ENCODE peak calls at places on chromosomes 2 and 18, in five cellular contexts. P, O, J, U and I are unnamed samples.

GRCh38 chr2:96207778-96208143 is 866 bp downstream of the STARD7 start:
- DNase-seq in P (no peak), O (no peak), J (no peak), U (peak), I (no peak)

GRCh38 chr18:32237024-32237423 is 47.2 kb downstream of the MEP1B start:
- DNase-seq in P (no peak), O (no peak), J (no peak), U (no peak), I (no peak)

GRCh38 chr2:160199683-160200389 is at the start of gene ITGB6:
- DNase-seq in P (no peak), O (no peak), J (no peak), U (no peak), I (no peak)

GRCh38 chr18:66136039-66136438 is 385.2 kb downstream of the CDH7 start:
- DNase-seq in P (no peak), O (peak), J (no peak), U (no peak), I (no peak)

GRCh38 chr2:207617011-207617671 is 8.1 kb downstream of the METTL21A start:
- DNase-seq in P (peak), O (peak), J (no peak), U (no peak), I (no peak)

GRCh38 chr2:105525201-105525600 is 126.3 kb upstream of the FHL2 start:
- DNase-seq in P (no peak), O (no peak), J (peak), U (no peak), I (no peak)

GRCh38 chr2:207694811-207695281 is 16.6 kb upstream of the CCNYL1 start:
- DNase-seq in P (no peak), O (no peak), J (no peak), U (peak), I (no peak)

GRCh38 chr2:80154231-80154915 is 150.2 kb downstream of the LRRTM1 start:
- DNase-seq in P (no peak), O (no peak), J (no peak), U (no peak), I (no peak)

GRCh38 chr18:62607302-62607701 is 84.5 kb downstream of the ZCCHC2 start:
- DNase-seq in P (no peak), O (no peak), J (no peak), U (no peak), I (no peak)

GRCh38 chr18:78798402-78799175 is 181.0 kb upstream of the SALL3 start:
- DNase-seq in P (no peak), O (no peak), J (no peak), U (no peak), I (no peak)

GRCh38 chr2:153360239-153360638 is 118.3 kb downstream of the RPRM start:
- DNase-seq in P (no peak), O (peak), J (no peak), U (no peak), I (no peak)

GRCh38 chr2:66364495-66364992 is 70.4 kb upstream of the MEIS1 start:
- DNase-seq in P (no peak), O (no peak), J (no peak), U (no peak), I (no peak)

GRCh38 chr2:72896446-72896845 is 9.2 kb downstream of the SPR start:
- DNase-seq in P (no peak), O (no peak), J (no peak), U (no peak), I (no peak)

GRCh38 chr2:72898263-72898906 is 11.2 kb downstream of the SPR start:
- DNase-seq in P (no peak), O (peak), J (peak), U (no peak), I (no peak)

GRCh38 chr2:72900191-72900825 is 13.1 kb downstream of the SPR start:
- DNase-seq in P (no peak), O (no peak), J (no peak), U (no peak), I (no peak)

GRCh38 chr2:72895759-72896281 is 8.6 kb downstream of the SPR start:
- DNase-seq in P (no peak), O (peak), J (peak), U (no peak), I (no peak)

GRCh38 chr2:72897785-72898184 is 10.6 kb downstream of the SPR start:
- DNase-seq in P (no peak), O (peak), J (no peak), U (no peak), I (no peak)
- TF ChIP-seq CTCF in P (no peak), O (no peak), J (no peak), U (no peak), I (no peak)

DNA sequence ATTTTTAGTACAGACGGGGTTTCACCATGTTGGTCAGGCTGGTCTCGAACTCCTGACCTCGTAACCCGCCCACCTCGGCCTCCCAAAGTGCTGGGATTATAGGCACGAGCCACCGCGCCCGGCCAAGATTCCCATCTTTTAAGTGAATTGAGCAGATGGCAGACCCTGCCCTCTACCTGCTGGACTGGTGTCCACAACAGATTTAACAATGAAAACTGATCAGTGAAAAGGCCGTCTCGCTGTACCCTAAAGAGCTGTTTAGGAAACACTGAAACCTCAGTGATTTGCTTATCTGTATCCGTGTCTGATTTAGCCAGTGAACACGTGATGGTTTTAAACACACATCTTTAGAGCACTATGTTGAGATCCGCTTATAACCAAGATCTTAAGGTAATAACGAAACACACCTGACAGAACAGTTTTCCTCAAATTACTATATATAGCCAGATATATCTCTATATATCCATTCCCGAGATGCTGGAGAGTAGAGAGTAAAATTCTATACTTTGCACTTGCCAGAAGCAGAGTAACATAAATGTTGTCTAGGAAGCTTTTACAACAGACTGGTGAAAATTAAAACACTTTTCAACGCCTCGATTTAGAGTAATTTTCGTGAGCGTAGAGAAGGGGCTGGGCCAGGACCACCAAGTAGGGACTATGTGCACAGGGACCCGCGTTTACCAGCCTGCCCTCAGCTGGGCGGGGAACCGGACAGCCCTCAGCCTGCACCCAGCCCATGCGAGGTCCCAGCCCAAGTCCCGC is 593 bp downstream of the FAM161A start:
- DNase-seq in P (peak), O (peak), J (peak), U (peak), I (no peak)
- TF ChIP-seq CTCF in P (peak), O (no peak), J (no peak), U (no peak), I (no peak)

GRCh38 chr2:229858351-229858750 is 63.5 kb downstream of the TRIP12 start:
- DNase-seq in P (no peak), O (no peak), J (no peak), U (no peak), I (no peak)
- TF ChIP-seq CTCF in P (no peak), O (no peak), J (no peak), U (no peak), I (no peak)

DNA sequence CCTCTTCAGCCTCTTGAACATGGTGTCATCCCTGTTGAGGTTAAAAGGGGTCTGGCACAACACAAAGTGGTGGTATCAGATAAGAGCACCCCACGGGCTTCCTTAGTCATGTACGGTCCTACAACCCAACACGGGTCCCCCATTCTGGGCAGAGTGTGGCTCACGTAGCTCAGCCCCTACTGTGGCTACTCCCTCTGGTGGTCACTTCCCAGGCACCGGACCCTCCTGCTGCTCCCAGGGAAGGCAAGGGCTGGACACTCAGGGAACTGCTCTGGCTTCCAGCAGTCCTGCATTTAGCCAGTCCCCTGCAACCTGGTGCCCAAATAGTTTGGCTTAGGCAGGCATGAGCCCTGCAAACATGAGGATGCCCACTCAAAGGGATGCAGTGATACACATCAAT is 58.6 kb downstream of the GALNT14 start:
- DNase-seq in P (no peak), O (peak), J (no peak), U (no peak), I (peak)
- TF ChIP-seq CTCF in P (peak), O (peak), J (no peak), U (no peak), I (peak)

GRCh38 chr2:173663835-173664515 is 301.2 kb downstream of the SP3 start:
- DNase-seq in P (no peak), O (no peak), J (no peak), U (no peak), I (no peak)
- TF ChIP-seq CTCF in P (no peak), O (no peak), J (no peak), U (no peak), I (no peak)